ENCODE peak calls at places on chromosomes 6 and 20, in five cellular contexts. F is thoracic aorta; X is stimulated activated CD8-positive, alpha-beta memory T cell treated with anti-CD3 and anti-CD28 coated beads, Interleukin-7, amount 100 ng/mL, for 1 hour; G is GM12892; I is lower leg skin. D is an unnamed sample.

GRCh38 chr20:22536141-22536828 is 48.1 kb downstream of the FOXA2 start:
- DNase-seq in X (no peak), I (no peak), G (no peak), F (no peak), D (no peak)

GRCh38 chr20:63501818-63502670 is 3.2 kb upstream of the EEF1A2 start:
- DNase-seq in I (no peak), X (no peak), G (no peak), F (no peak), D (no peak)

GRCh38 chr6:129240492-129240853 is 357.5 kb downstream of the LAMA2 start:
- DNase-seq in G (no peak), X (no peak), F (no peak), I (no peak), D (no peak)

GRCh38 chr20:1376007-1376406 is 16.8 kb downstream of the FKBP1A start:
- DNase-seq in X (no peak), G (no peak), F (no peak), I (no peak), D (no peak)

GRCh38 chr6:13156381-13156780 is 172.0 kb downstream of the TBC1D7 start:
- DNase-seq in G (no peak), X (no peak), F (no peak), I (no peak), D (no peak)

GRCh38 chr6:15507746-15508145 is 155.1 kb downstream of the DTNBP1 start:
- DNase-seq in G (no peak), F (no peak), I (no peak), X (no peak), D (no peak)

GRCh38 chr6:113690255-113690956 is 166.7 kb upstream of the MARCKS start:
- DNase-seq in I (no peak), X (no peak), G (no peak), F (no peak), D (no peak)

GRCh38 chr20:47137231-47137865 is 219.2 kb downstream of the ZMYND8 start:
- DNase-seq in G (no peak), I (no peak), X (no peak), F (no peak), D (no peak)

GRCh38 chr6:13485923-13486557 is 1.4 kb downstream of the GFOD1 start:
- DNase-seq in F (no peak), I (no peak), X (no peak), G (peak), D (no peak)

GRCh38 chr6:22612241-22612640 is 42.9 kb downstream of the HDGFL1 start:
- DNase-seq in F (no peak), I (no peak), G (no peak), X (no peak), D (no peak)

GRCh38 chr6:119280586-119281163 is 68.9 kb downstream of the MAN1A1 start:
- DNase-seq in X (no peak), G (no peak), I (no peak), F (no peak), D (no peak)

D was measured in tibial nerve.